ENCODE peak calls at places on chromosome 4, in nine cellular contexts. I is trophoblast cell; P is endothelial cell of umbilical vein; W is Peyer's patch; E is fibroblast of lung; X is left ventricle myocardium inferior; T is CD8-positive, alpha-beta T cell; C is tibial nerve; Y is IMR-90. B is an unnamed sample. For H3K4me1, the result is how much of the 10 kb centered on the place peaks cover.

GRCh38 chr4:92447265-92447905 is 143.6 kb downstream of the GRID2 start:
- DNase-seq in E (peak), Y (no peak), P (no peak), I (no peak), T (no peak), C (no peak), W (no peak), X (no peak), B (no peak)

GRCh38 chr4:179678093-179678804 is 2236.0 kb upstream of the AGA start:
- DNase-seq in I (no peak), C (no peak), W (no peak), P (no peak), E (peak), T (no peak), X (no peak), Y (peak), B (no peak)

GRCh38 chr4:175422331-175422730 is 389.7 kb downstream of the GPM6A start:
- DNase-seq in W (no peak), P (no peak), X (no peak), Y (peak), T (no peak), C (no peak), E (peak), I (no peak), B (no peak)

GRCh38 chr4:88333741-88334405 is 44.8 kb upstream of the HERC6 start:
- DNase-seq in W (no peak), X (no peak), C (no peak), E (peak), I (no peak), P (no peak), Y (peak), T (no peak), B (no peak)

GRCh38 chr4:10006604-10007435 is 14.5 kb downstream of the SLC2A9 start:
- DNase-seq in W (peak), P (peak), X (no peak), Y (no peak), E (peak), C (no peak), T (no peak), I (peak), B (peak)

GRCh38 chr4:2671267-2671895 is 84.8 kb downstream of the TNIP2 start:
- DNase-seq in W (no peak), C (no peak), E (no peak), X (no peak), I (no peak), P (no peak), T (no peak), Y (no peak), B (no peak)

GRCh38 chr4:26839016-26839415 is 21.6 kb upstream of the STIM2 start:
- DNase-seq in E (no peak), Y (peak), C (no peak), I (no peak), W (no peak), T (no peak), X (no peak), P (no peak), B (no peak)

GRCh38 chr4:107931775-107932321 is 499 bp downstream of the CYP2U1 start:
- DNase-seq in I (no peak), E (peak), Y (no peak), W (no peak), C (peak), T (peak), X (no peak), P (no peak), B (peak)

GRCh38 chr4:118981171-118981838 is 92.7 kb downstream of the SYNPO2 start:
- DNase-seq in W (no peak), P (no peak), C (no peak), E (peak), T (no peak), X (no peak), Y (peak), I (no peak), B (no peak)

GRCh38 chr4:128376958-128377357 is 89.3 kb upstream of the PGRMC2 start:
- DNase-seq in W (no peak), C (no peak), X (no peak), Y (no peak), I (no peak), E (no peak), P (no peak), T (no peak), B (no peak)

GRCh38 chr4:53007024-53007423 is 144.9 kb downstream of the RASL11B start:
- DNase-seq in E (no peak), X (no peak), Y (no peak), P (no peak), T (no peak), C (no peak), I (no peak), W (no peak), B (no peak)
- H3K4me1 ChIP-seq in E (under half), X (half or more), Y (under half), P (under half), T (under half), C (under half), I (under half), W (under half), B (under half)

DNA sequence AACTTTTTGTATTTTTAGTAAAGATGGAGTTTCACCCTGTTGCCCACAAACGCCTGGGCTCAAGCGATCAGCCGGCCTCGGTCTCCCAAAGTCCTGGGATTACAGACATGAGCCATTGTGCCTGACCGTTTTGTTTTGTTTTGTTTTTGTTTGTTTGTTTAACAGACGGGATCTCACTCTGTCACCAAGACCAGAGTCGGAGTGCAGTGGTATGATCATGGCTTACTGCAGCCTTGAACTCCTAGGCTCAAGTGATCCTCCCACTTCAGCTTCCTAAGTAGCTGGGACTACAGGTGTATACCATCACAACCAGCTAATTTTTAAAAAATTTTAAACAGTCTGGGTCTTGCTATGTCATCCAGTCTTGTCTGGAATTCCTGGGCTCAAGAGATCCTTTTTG is 53.5 kb downstream of the FNIP2 start:
- DNase-seq in E (no peak), P (no peak), Y (no peak), I (peak), X (no peak), W (no peak), C (no peak), T (no peak), B (no peak)
- H3K4me1 ChIP-seq in E (under half), P (half or more), Y (under half), I (under half), X (half or more), W (half or more), C (half or more), T (under half), B (half or more)

GRCh38 chr4:142265946-142266345 is 580.2 kb downstream of the INPP4B start:
- DNase-seq in I (no peak), Y (no peak), E (no peak), C (no peak), W (no peak), X (no peak), T (no peak), P (no peak), B (no peak)

GRCh38 chr4:142264961-142265360 is 581.1 kb downstream of the INPP4B start:
- DNase-seq in W (no peak), I (no peak), X (no peak), C (no peak), E (peak), T (no peak), P (no peak), Y (peak), B (no peak)

GRCh38 chr4:142262956-142263355 is 583.1 kb downstream of the INPP4B start:
- DNase-seq in I (no peak), C (no peak), Y (no peak), E (no peak), X (no peak), P (peak), W (no peak), T (no peak), B (no peak)

GRCh38 chr4:142267101-142267500 is 579.0 kb downstream of the INPP4B start:
- DNase-seq in C (no peak), I (no peak), X (no peak), P (no peak), T (no peak), W (no peak), E (peak), Y (no peak), B (no peak)

GRCh38 chr4:142265536-142265935 is 580.6 kb downstream of the INPP4B start:
- DNase-seq in E (peak), T (no peak), Y (peak), P (peak), I (no peak), X (no peak), W (no peak), C (no peak), B (no peak)
- H3K4me1 ChIP-seq in E (under half), T (under half), Y (under half), P (under half), I (under half), X (under half), W (under half), C (under half), B (under half)

GRCh38 chr4:73828945-73829344 is 7.5 kb upstream of the CXCL6 start:
- DNase-seq in I (no peak), Y (peak), E (peak), T (no peak), W (no peak), P (no peak), X (no peak), C (no peak), B (no peak)
- H3K4me1 ChIP-seq in I (under half), Y (under half), E (under half), T (under half), W (under half), P (under half), X (under half), C (under half), B (under half)

GRCh38 chr4:82372502-82372873 is 1.3 kb downstream of the HNRNPD start:
- DNase-seq in I (no peak), T (peak), W (no peak), E (no peak), C (peak), P (peak), Y (peak), X (no peak), B (no peak)

GRCh38 chr4:82372874-82373815 is 646 bp downstream of the HNRNPD start:
- DNase-seq in P (peak), T (peak), I (peak), Y (peak), X (peak), W (peak), C (peak), E (peak), B (peak)

GRCh38 chr4:82376109-82376508 is 2.3 kb upstream of the HNRNPD start:
- DNase-seq in W (no peak), P (no peak), I (no peak), T (no peak), E (no peak), C (no peak), Y (no peak), X (no peak), B (no peak)

GRCh38 chr4:82371398-82371972 is 2.3 kb downstream of the HNRNPD start:
- DNase-seq in C (no peak), T (no peak), Y (peak), X (no peak), E (no peak), P (peak), W (no peak), I (no peak), B (no peak)

GRCh38 chr4:82373816-82374740 is at the start of gene HNRNPD:
- DNase-seq in P (peak), Y (peak), E (peak), X (peak), T (peak), I (peak), C (peak), W (peak), B (peak)
- H3K4me1 ChIP-seq in P (under half), Y (under half), E (under half), X (half or more), T (under half), I (under half), C (under half), W (under half), B (under half)

GRCh38 chr4:154591890-154592289 is 1.3 kb upstream of the FGA start:
- DNase-seq in E (no peak), C (no peak), W (no peak), T (no peak), P (no peak), Y (no peak), X (no peak), I (no peak), B (no peak)

GRCh38 chr4:154590329-154591006 is at the start of gene FGA:
- DNase-seq in C (no peak), X (no peak), T (no peak), E (no peak), W (no peak), Y (no peak), P (no peak), I (no peak), B (no peak)

GRCh38 chr4:154595807-154596206 is 5.3 kb upstream of the FGA start:
- DNase-seq in I (no peak), X (no peak), E (peak), Y (no peak), T (no peak), W (no peak), C (no peak), P (no peak), B (no peak)

GRCh38 chr4:154597798-154598774 is 7.5 kb upstream of the FGA start:
- DNase-seq in X (no peak), I (no peak), T (no peak), E (no peak), Y (no peak), W (no peak), P (no peak), C (no peak), B (no peak)

GRCh38 chr4:154593868-154594267 is 3.3 kb upstream of the FGA start:
- DNase-seq in W (no peak), E (no peak), C (no peak), X (no peak), P (no peak), I (no peak), Y (no peak), T (no peak), B (no peak)
- H3K4me1 ChIP-seq in W (under half), E (under half), C (under half), X (under half), P (under half), I (under half), Y (under half), T (under half), B (under half)

DNA sequence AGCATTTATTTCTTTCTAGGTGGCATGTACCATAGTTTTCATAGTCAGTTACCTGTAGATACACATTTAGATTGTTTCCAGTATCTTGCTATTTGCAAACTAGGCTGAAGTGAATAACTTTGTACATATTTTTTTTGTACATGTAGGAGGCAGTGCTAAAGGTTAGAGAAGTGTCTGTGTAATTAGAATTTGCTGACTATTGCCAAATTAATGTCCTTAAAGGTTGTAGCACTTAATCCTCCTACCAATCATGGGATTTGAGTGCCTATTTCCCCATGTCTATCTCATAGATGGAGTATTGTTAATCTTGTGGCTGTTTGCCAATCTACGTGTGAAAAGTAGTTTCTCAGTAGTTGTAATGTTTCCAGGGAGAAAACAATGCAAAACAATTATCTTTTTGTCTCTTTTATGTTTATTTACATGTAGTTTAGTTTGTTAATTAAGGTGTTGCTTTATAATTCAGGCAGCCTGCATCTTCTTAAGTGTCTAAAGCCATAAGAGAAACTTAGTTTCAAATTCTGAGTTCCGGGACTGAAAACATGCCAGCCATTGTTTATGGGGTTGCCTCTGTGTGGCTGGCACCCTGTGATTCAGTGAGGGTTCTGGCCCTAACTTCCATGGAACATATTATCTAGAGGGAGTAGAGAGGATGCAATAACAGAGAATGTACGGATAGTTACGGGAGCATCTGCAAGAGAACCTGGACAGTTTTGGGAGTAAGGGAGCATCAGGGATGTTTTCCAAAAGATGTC is 142.4 kb downstream of the KLHL8 start:
- DNase-seq in P (peak), Y (no peak), I (no peak), C (no peak), T (no peak), X (no peak), E (no peak), W (no peak), B (no peak)
- H3K4me1 ChIP-seq in P (under half), Y (under half), I (under half), C (half or more), T (under half), X (half or more), E (under half), W (under half), B (half or more)

GRCh38 chr4:21032246-21032645 is 332.0 kb downstream of the PACRGL start:
- DNase-seq in Y (no peak), X (no peak), I (no peak), E (peak), C (no peak), P (no peak), W (no peak), T (no peak), B (no peak)
- H3K4me1 ChIP-seq in Y (under half), X (under half), I (under half), E (under half), C (under half), P (under half), W (under half), T (under half), B (under half)

GRCh38 chr4:8199594-8200301 is 658 bp downstream of the SH3TC1 start:
- DNase-seq in P (peak), C (no peak), Y (no peak), E (no peak), I (no peak), X (no peak), W (no peak), T (no peak), B (peak)
- H3K4me1 ChIP-seq in P (half or more), C (under half), Y (under half), E (under half), I (under half), X (half or more), W (under half), T (under half), B (under half)